ENCODE peak calls at places on chromosomes 16 and 17, in ten cellular contexts. One of them, this sample, is unnamed.

GRCh38 chr16:51129105-51129504 is 22.0 kb downstream of the SALL1 start:
- DNase-seq in kidney: no peak
- DNase-seq in endodermal cell: no peak
- DNase-seq in GM06990: no peak
- DNase-seq in mesendoderm: peak; percentile 29
- DNase-seq in WERI-Rb-1: peak; percentile 18
- DNase-seq in bronchial epithelial cell: no peak
- DNase-seq in psoas muscle: no peak
- DNase-seq in hepatocyte: peak; percentile 27
- DNase-seq in SK-N-MC: no peak
- DNase-seq in this sample: no peak

GRCh38 chr16:73306901-73307413 is 259.0 kb upstream of the ZFHX3 start:
- DNase-seq in kidney: no peak
- DNase-seq in endodermal cell: no peak
- DNase-seq in GM06990: no peak
- DNase-seq in mesendoderm: no peak
- DNase-seq in WERI-Rb-1: no peak
- DNase-seq in bronchial epithelial cell: no peak
- DNase-seq in psoas muscle: no peak
- DNase-seq in hepatocyte: no peak
- DNase-seq in SK-N-MC: no peak
- DNase-seq in this sample: no peak

GRCh38 chr17:9728005-9728404 is 63.4 kb downstream of the DHRS7C start:
- DNase-seq in kidney: no peak
- DNase-seq in endodermal cell: no peak
- DNase-seq in GM06990: no peak
- DNase-seq in mesendoderm: no peak
- DNase-seq in WERI-Rb-1: no peak
- DNase-seq in bronchial epithelial cell: no peak
- DNase-seq in psoas muscle: no peak
- DNase-seq in hepatocyte: no peak
- DNase-seq in SK-N-MC: no peak
- DNase-seq in this sample: no peak

GRCh38 chr17:60391419-60392041 is 403 bp downstream of the USP32 start:
- DNase-seq in kidney: no peak
- DNase-seq in endodermal cell: no peak
- DNase-seq in GM06990: no peak
- DNase-seq in mesendoderm: no peak
- DNase-seq in WERI-Rb-1: no peak
- DNase-seq in bronchial epithelial cell: no peak
- DNase-seq in psoas muscle: no peak
- DNase-seq in hepatocyte: peak; percentile 90
- DNase-seq in SK-N-MC: no peak
- DNase-seq in this sample: peak; percentile 91

GRCh38 chr17:235831-236640 is 54.6 kb upstream of the DOC2B start:
- DNase-seq in kidney: peak; percentile 55
- DNase-seq in endodermal cell: no peak
- DNase-seq in GM06990: no peak
- DNase-seq in mesendoderm: no peak
- DNase-seq in WERI-Rb-1: no peak
- DNase-seq in bronchial epithelial cell: no peak
- DNase-seq in psoas muscle: no peak
- DNase-seq in hepatocyte: no peak
- DNase-seq in SK-N-MC: no peak
- DNase-seq in this sample: no peak

GRCh38 chr16:53651357-53651756 is 52.3 kb downstream of the RPGRIP1L start:
- DNase-seq in kidney: no peak
- DNase-seq in endodermal cell: peak; percentile 69
- DNase-seq in GM06990: no peak
- DNase-seq in mesendoderm: peak; percentile 46
- DNase-seq in WERI-Rb-1: no peak
- DNase-seq in bronchial epithelial cell: no peak
- DNase-seq in psoas muscle: no peak
- DNase-seq in hepatocyte: no peak
- DNase-seq in SK-N-MC: no peak
- DNase-seq in this sample: peak; percentile 38

GRCh38 chr16:22353188-22353919 is 21.1 kb downstream of the CDR2 start:
- DNase-seq in kidney: no peak
- DNase-seq in endodermal cell: peak; percentile 54
- DNase-seq in GM06990: peak; percentile 21
- DNase-seq in mesendoderm: peak; percentile 83
- DNase-seq in WERI-Rb-1: no peak
- DNase-seq in bronchial epithelial cell: peak; percentile 64
- DNase-seq in psoas muscle: no peak
- DNase-seq in hepatocyte: peak; percentile 57
- DNase-seq in SK-N-MC: no peak
- DNase-seq in this sample: no peak

GRCh38 chr17:46818319-46818928 is at the start of gene WNT3:
- DNase-seq in kidney: no peak
- DNase-seq in endodermal cell: peak; percentile 98
- DNase-seq in GM06990: no peak
- DNase-seq in mesendoderm: peak; percentile 97
- DNase-seq in WERI-Rb-1: no peak
- DNase-seq in bronchial epithelial cell: no peak
- DNase-seq in psoas muscle: no peak
- DNase-seq in hepatocyte: no peak
- DNase-seq in SK-N-MC: no peak
- DNase-seq in this sample: peak; percentile 97

GRCh38 chr16:28112908-28113307 is 49.4 kb upstream of the GSG1L start:
- DNase-seq in kidney: no peak
- DNase-seq in endodermal cell: no peak
- DNase-seq in GM06990: no peak
- DNase-seq in mesendoderm: no peak
- DNase-seq in WERI-Rb-1: no peak
- DNase-seq in bronchial epithelial cell: no peak
- DNase-seq in psoas muscle: no peak
- DNase-seq in hepatocyte: no peak
- DNase-seq in SK-N-MC: no peak
- DNase-seq in this sample: no peak
- H3K36me3 ChIP-seq in kidney: peaks cover 40% of the 10 kb centered on the region
- H3K36me3 ChIP-seq in endodermal cell: peaks cover 78% of the 10 kb centered on the region
- H3K36me3 ChIP-seq in GM06990: peaks cover 42% of the 10 kb centered on the region
- H3K36me3 ChIP-seq in mesendoderm: peaks cover 1% of the 10 kb centered on the region
- H3K36me3 ChIP-seq in WERI-Rb-1: peaks cover 81% of the 10 kb centered on the region
- H3K36me3 ChIP-seq in bronchial epithelial cell: peaks cover 29% of the 10 kb centered on the region
- H3K36me3 ChIP-seq in psoas muscle: peaks cover 7% of the 10 kb centered on the region
- H3K36me3 ChIP-seq in hepatocyte: peaks cover 6% of the 10 kb centered on the region
- H3K36me3 ChIP-seq in SK-N-MC: peaks cover 87% of the 10 kb centered on the region
- H3K36me3 ChIP-seq in this sample: peaks cover 40% of the 10 kb centered on the region

GRCh38 chr17:8264836-8265542 is 15.9 kb downstream of the PFAS start:
- DNase-seq in kidney: peak; percentile 59
- DNase-seq in endodermal cell: no peak
- DNase-seq in GM06990: no peak
- DNase-seq in mesendoderm: no peak
- DNase-seq in WERI-Rb-1: no peak
- DNase-seq in bronchial epithelial cell: no peak
- DNase-seq in psoas muscle: no peak
- DNase-seq in hepatocyte: no peak
- DNase-seq in SK-N-MC: no peak
- DNase-seq in this sample: no peak
- H3K36me3 ChIP-seq in kidney: peaks cover 17% of the 10 kb centered on the region
- H3K36me3 ChIP-seq in endodermal cell: peaks cover 63% of the 10 kb centered on the region
- H3K36me3 ChIP-seq in GM06990: peaks cover 48% of the 10 kb centered on the region
- H3K36me3 ChIP-seq in mesendoderm: peaks cover 40% of the 10 kb centered on the region
- H3K36me3 ChIP-seq in WERI-Rb-1: peaks cover 78% of the 10 kb centered on the region
- H3K36me3 ChIP-seq in bronchial epithelial cell: peaks cover 28% of the 10 kb centered on the region
- H3K36me3 ChIP-seq in psoas muscle: no peaks in the 10 kb centered on the region
- H3K36me3 ChIP-seq in hepatocyte: no peaks in the 10 kb centered on the region
- H3K36me3 ChIP-seq in SK-N-MC: peaks cover 87% of the 10 kb centered on the region
- H3K36me3 ChIP-seq in this sample: peaks cover 56% of the 10 kb centered on the region

GRCh38 chr16:70269471-70269870 is 17.7 kb upstream of the EXOSC6 start:
- DNase-seq in kidney: no peak
- DNase-seq in endodermal cell: no peak
- DNase-seq in GM06990: no peak
- DNase-seq in mesendoderm: no peak
- DNase-seq in WERI-Rb-1: no peak
- DNase-seq in bronchial epithelial cell: no peak
- DNase-seq in psoas muscle: no peak
- DNase-seq in hepatocyte: no peak
- DNase-seq in SK-N-MC: no peak
- DNase-seq in this sample: no peak

GRCh38 chr16:70276392-70276791 is 12.9 kb downstream of the AARS1 start:
- DNase-seq in kidney: no peak
- DNase-seq in endodermal cell: no peak
- DNase-seq in GM06990: no peak
- DNase-seq in mesendoderm: no peak
- DNase-seq in WERI-Rb-1: no peak
- DNase-seq in bronchial epithelial cell: no peak
- DNase-seq in psoas muscle: no peak
- DNase-seq in hepatocyte: no peak
- DNase-seq in SK-N-MC: no peak
- DNase-seq in this sample: no peak

GRCh38 chr16:70270176-70270575 is 18.4 kb upstream of the EXOSC6 start:
- DNase-seq in kidney: no peak
- DNase-seq in endodermal cell: no peak
- DNase-seq in GM06990: no peak
- DNase-seq in mesendoderm: no peak
- DNase-seq in WERI-Rb-1: no peak
- DNase-seq in bronchial epithelial cell: no peak
- DNase-seq in psoas muscle: no peak
- DNase-seq in hepatocyte: no peak
- DNase-seq in SK-N-MC: no peak
- DNase-seq in this sample: no peak

GRCh38 chr16:70267516-70267915 is 15.8 kb upstream of the EXOSC6 start:
- DNase-seq in kidney: no peak
- DNase-seq in endodermal cell: peak; percentile 85
- DNase-seq in GM06990: no peak
- DNase-seq in mesendoderm: peak; percentile 79
- DNase-seq in WERI-Rb-1: peak; percentile 50
- DNase-seq in bronchial epithelial cell: peak; percentile 57
- DNase-seq in psoas muscle: no peak
- DNase-seq in hepatocyte: peak; percentile 53
- DNase-seq in SK-N-MC: no peak
- DNase-seq in this sample: peak; percentile 85

DNA sequence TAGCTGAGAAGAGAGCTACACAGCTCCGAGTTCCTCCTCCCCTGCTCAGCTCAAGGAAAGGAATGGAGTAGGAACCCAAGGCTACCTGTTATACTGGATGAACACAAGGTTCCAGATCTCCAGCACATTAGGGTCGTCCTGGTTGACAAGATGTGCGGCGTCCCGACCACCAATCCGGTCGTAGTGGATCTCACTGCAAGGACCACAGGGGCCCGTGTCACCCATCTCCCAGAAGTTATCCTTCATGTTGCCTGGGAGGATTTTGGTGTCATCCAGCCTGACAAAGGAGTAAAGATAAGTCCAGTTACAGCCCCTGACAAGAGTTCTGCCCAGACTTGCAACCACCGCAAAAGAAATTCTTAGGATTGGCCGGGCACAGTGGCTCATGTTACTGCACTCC is 17.6 kb downstream of the AARS1 start:
- DNase-seq in kidney: peak; percentile 34
- DNase-seq in endodermal cell: no peak
- DNase-seq in GM06990: no peak
- DNase-seq in mesendoderm: no peak
- DNase-seq in WERI-Rb-1: no peak
- DNase-seq in bronchial epithelial cell: no peak
- DNase-seq in psoas muscle: no peak
- DNase-seq in hepatocyte: no peak
- DNase-seq in SK-N-MC: no peak
- DNase-seq in this sample: no peak
- H3K36me3 ChIP-seq in kidney: peaks cover 31% of the 10 kb centered on the region
- H3K36me3 ChIP-seq in endodermal cell: peaks cover 74% of the 10 kb centered on the region
- H3K36me3 ChIP-seq in GM06990: peaks cover 33% of the 10 kb centered on the region
- H3K36me3 ChIP-seq in mesendoderm: peaks cover 22% of the 10 kb centered on the region
- H3K36me3 ChIP-seq in WERI-Rb-1: peaks cover 87% of the 10 kb centered on the region
- H3K36me3 ChIP-seq in bronchial epithelial cell: peaks cover 42% of the 10 kb centered on the region
- H3K36me3 ChIP-seq in psoas muscle: peaks cover 16% of the 10 kb centered on the region
- H3K36me3 ChIP-seq in hepatocyte: no peaks in the 10 kb centered on the region
- H3K36me3 ChIP-seq in SK-N-MC: peaks cover 71% of the 10 kb centered on the region
- H3K36me3 ChIP-seq in this sample: peaks cover 60% of the 10 kb centered on the region

GRCh38 chr16:17145029-17145428 is 325.7 kb downstream of the XYLT1 start:
- DNase-seq in kidney: no peak
- DNase-seq in endodermal cell: no peak
- DNase-seq in GM06990: no peak
- DNase-seq in mesendoderm: no peak
- DNase-seq in WERI-Rb-1: no peak
- DNase-seq in bronchial epithelial cell: no peak
- DNase-seq in psoas muscle: no peak
- DNase-seq in hepatocyte: no peak
- DNase-seq in SK-N-MC: no peak
- DNase-seq in this sample: no peak

GRCh38 chr16:17143546-17144419 is 327.0 kb downstream of the XYLT1 start:
- DNase-seq in kidney: no peak
- DNase-seq in endodermal cell: no peak
- DNase-seq in GM06990: no peak
- DNase-seq in mesendoderm: no peak
- DNase-seq in WERI-Rb-1: no peak
- DNase-seq in bronchial epithelial cell: no peak
- DNase-seq in psoas muscle: no peak
- DNase-seq in hepatocyte: no peak
- DNase-seq in SK-N-MC: no peak
- DNase-seq in this sample: no peak

GRCh38 chr16:17147942-17148341 is 322.8 kb downstream of the XYLT1 start:
- DNase-seq in kidney: no peak
- DNase-seq in endodermal cell: no peak
- DNase-seq in GM06990: no peak
- DNase-seq in mesendoderm: no peak
- DNase-seq in WERI-Rb-1: peak; percentile 54
- DNase-seq in bronchial epithelial cell: no peak
- DNase-seq in psoas muscle: no peak
- DNase-seq in hepatocyte: no peak
- DNase-seq in SK-N-MC: no peak
- DNase-seq in this sample: no peak

GRCh38 chr16:17149904-17150483 is 320.8 kb downstream of the XYLT1 start:
- DNase-seq in kidney: no peak
- DNase-seq in endodermal cell: no peak
- DNase-seq in GM06990: no peak
- DNase-seq in mesendoderm: peak; percentile 44
- DNase-seq in WERI-Rb-1: no peak
- DNase-seq in bronchial epithelial cell: no peak
- DNase-seq in psoas muscle: no peak
- DNase-seq in hepatocyte: peak; percentile 34
- DNase-seq in SK-N-MC: no peak
- DNase-seq in this sample: no peak

DNA sequence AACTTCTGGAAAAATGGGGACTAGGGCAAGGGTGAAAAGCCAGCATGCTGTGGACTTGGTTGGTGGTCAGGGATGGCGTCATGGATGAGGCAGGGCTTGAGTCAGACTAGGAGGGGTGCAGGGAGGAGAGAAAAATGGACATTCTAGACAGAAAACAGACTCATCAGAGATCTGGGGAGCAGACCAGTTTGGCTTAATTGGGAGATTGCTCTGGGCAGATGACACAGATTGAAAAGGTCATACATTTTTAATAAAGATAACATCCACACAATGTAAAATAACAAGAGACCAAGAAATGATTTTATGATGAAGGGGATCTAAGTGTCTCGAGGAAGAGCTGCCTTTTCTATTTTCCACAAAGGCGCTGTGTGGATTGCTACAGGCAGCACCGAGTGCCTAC is 326.3 kb downstream of the XYLT1 start:
- DNase-seq in kidney: no peak
- DNase-seq in endodermal cell: no peak
- DNase-seq in GM06990: no peak
- DNase-seq in mesendoderm: no peak
- DNase-seq in WERI-Rb-1: no peak
- DNase-seq in bronchial epithelial cell: no peak
- DNase-seq in psoas muscle: no peak
- DNase-seq in hepatocyte: no peak
- DNase-seq in SK-N-MC: no peak
- DNase-seq in this sample: no peak
- H3K36me3 ChIP-seq in kidney: no peaks in the 10 kb centered on the region
- H3K36me3 ChIP-seq in endodermal cell: no peaks in the 10 kb centered on the region
- H3K36me3 ChIP-seq in GM06990: no peaks in the 10 kb centered on the region
- H3K36me3 ChIP-seq in mesendoderm: no peaks in the 10 kb centered on the region
- H3K36me3 ChIP-seq in WERI-Rb-1: no peaks in the 10 kb centered on the region
- H3K36me3 ChIP-seq in bronchial epithelial cell: no peaks in the 10 kb centered on the region
- H3K36me3 ChIP-seq in psoas muscle: no peaks in the 10 kb centered on the region
- H3K36me3 ChIP-seq in hepatocyte: no peaks in the 10 kb centered on the region
- H3K36me3 ChIP-seq in SK-N-MC: no peaks in the 10 kb centered on the region
- H3K36me3 ChIP-seq in this sample: no peaks in the 10 kb centered on the region

This sample was measured in H7.